ENCODE peak calls at places on chromosome 21, in six cellular contexts. One of them, this sample, is unnamed.
A peak's percentile ranks its signal among the peaks of the same experiment; 100 is the strongest.

GRCh38 chr21:27734146-27734545 is 767.3 kb upstream of the ADAMTS5 start:
- DNase-seq in CD8-positive, alpha-beta T cell: no peak
- DNase-seq in endodermal cell: no peak
- DNase-seq in HL-60: no peak
- DNase-seq in fibroblast of mammary gland: peak; percentile 35
- DNase-seq in foreskin fibroblast: peak; percentile 47
- DNase-seq in this sample: peak; percentile 87

GRCh38 chr21:26512664-26513063 is 60.4 kb downstream of the CYYR1 start:
- DNase-seq in CD8-positive, alpha-beta T cell: no peak
- DNase-seq in endodermal cell: no peak
- DNase-seq in HL-60: no peak
- DNase-seq in fibroblast of mammary gland: no peak
- DNase-seq in foreskin fibroblast: no peak
- DNase-seq in this sample: no peak

GRCh38 chr21:36747815-36748381 is 49.0 kb downstream of the SIM2 start:
- DNase-seq in CD8-positive, alpha-beta T cell: no peak
- DNase-seq in endodermal cell: peak; percentile 92
- DNase-seq in HL-60: no peak
- DNase-seq in fibroblast of mammary gland: peak; percentile 13
- DNase-seq in foreskin fibroblast: peak; percentile 73
- DNase-seq in this sample: no peak

GRCh38 chr21:38170705-38171682 is 85.8 kb upstream of the KCNJ15 start:
- DNase-seq in CD8-positive, alpha-beta T cell: no peak
- DNase-seq in endodermal cell: no peak
- DNase-seq in HL-60: no peak
- DNase-seq in fibroblast of mammary gland: peak; percentile 44
- DNase-seq in foreskin fibroblast: peak; percentile 40
- DNase-seq in this sample: peak; percentile 32

GRCh38 chr21:29181799-29182470 is 51.5 kb downstream of the MAP3K7CL start:
- DNase-seq in CD8-positive, alpha-beta T cell: no peak
- DNase-seq in endodermal cell: no peak
- DNase-seq in HL-60: no peak
- DNase-seq in fibroblast of mammary gland: peak; percentile 88
- DNase-seq in foreskin fibroblast: peak; percentile 85
- DNase-seq in this sample: peak; percentile 93

GRCh38 chr21:32991299-32991850 is 34.4 kb upstream of the OLIG2 start:
- DNase-seq in CD8-positive, alpha-beta T cell: no peak
- DNase-seq in endodermal cell: no peak
- DNase-seq in HL-60: no peak
- DNase-seq in fibroblast of mammary gland: no peak
- DNase-seq in foreskin fibroblast: no peak
- DNase-seq in this sample: no peak

GRCh38 chr21:25934771-25935224 is 200.0 kb downstream of the GABPA start:
- DNase-seq in CD8-positive, alpha-beta T cell: no peak
- DNase-seq in endodermal cell: no peak
- DNase-seq in HL-60: peak; percentile 64
- DNase-seq in fibroblast of mammary gland: peak; percentile 98
- DNase-seq in foreskin fibroblast: peak; percentile 90
- DNase-seq in this sample: peak; percentile 96

GRCh38 chr21:24259241-24259640 is 1348.0 kb downstream of the MRPL39 start:
- DNase-seq in CD8-positive, alpha-beta T cell: no peak
- DNase-seq in endodermal cell: no peak
- DNase-seq in HL-60: no peak
- DNase-seq in fibroblast of mammary gland: no peak
- DNase-seq in foreskin fibroblast: peak; percentile 1
- DNase-seq in this sample: peak; percentile 23

GRCh38 chr21:15183712-15184353 is 119.0 kb upstream of the NRIP1 start:
- DNase-seq in CD8-positive, alpha-beta T cell: no peak
- DNase-seq in endodermal cell: no peak
- DNase-seq in HL-60: no peak
- DNase-seq in fibroblast of mammary gland: no peak
- DNase-seq in foreskin fibroblast: no peak
- DNase-seq in this sample: no peak

GRCh38 chr21:36163780-36164426 is 7.3 kb downstream of the DOP1B start:
- DNase-seq in CD8-positive, alpha-beta T cell: no peak
- DNase-seq in endodermal cell: no peak
- DNase-seq in HL-60: peak; percentile 81
- DNase-seq in fibroblast of mammary gland: no peak
- DNase-seq in foreskin fibroblast: no peak
- DNase-seq in this sample: no peak

GRCh38 chr21:25273945-25274344 is 333.3 kb downstream of the MRPL39 start:
- DNase-seq in CD8-positive, alpha-beta T cell: no peak
- DNase-seq in endodermal cell: no peak
- DNase-seq in HL-60: no peak
- DNase-seq in fibroblast of mammary gland: no peak
- DNase-seq in foreskin fibroblast: no peak
- DNase-seq in this sample: no peak

GRCh38 chr21:31609081-31609480 is 50.4 kb upstream of the SOD1 start:
- DNase-seq in CD8-positive, alpha-beta T cell: no peak
- DNase-seq in endodermal cell: no peak
- DNase-seq in HL-60: no peak
- DNase-seq in fibroblast of mammary gland: no peak
- DNase-seq in foreskin fibroblast: no peak
- DNase-seq in this sample: no peak

GRCh38 chr21:38080888-38081287 is 164.6 kb upstream of the KCNJ6 start:
- DNase-seq in CD8-positive, alpha-beta T cell: no peak
- DNase-seq in endodermal cell: no peak
- DNase-seq in HL-60: no peak
- DNase-seq in fibroblast of mammary gland: no peak
- DNase-seq in foreskin fibroblast: no peak
- DNase-seq in this sample: no peak

GRCh38 chr21:32426592-32427051 is 14.1 kb downstream of the EVA1C start:
- DNase-seq in CD8-positive, alpha-beta T cell: no peak
- DNase-seq in endodermal cell: no peak
- DNase-seq in HL-60: no peak
- DNase-seq in fibroblast of mammary gland: no peak
- DNase-seq in foreskin fibroblast: peak; percentile 70
- DNase-seq in this sample: peak; percentile 78

GRCh38 chr21:36735724-36736310 is 36.9 kb downstream of the SIM2 start:
- DNase-seq in CD8-positive, alpha-beta T cell: no peak
- DNase-seq in endodermal cell: peak; percentile 34
- DNase-seq in HL-60: no peak
- DNase-seq in fibroblast of mammary gland: no peak
- DNase-seq in foreskin fibroblast: no peak
- DNase-seq in this sample: no peak

GRCh38 chr21:36337099-36337509 is 17.1 kb downstream of the MORC3 start:
- DNase-seq in CD8-positive, alpha-beta T cell: no peak
- DNase-seq in endodermal cell: no peak
- DNase-seq in HL-60: no peak
- DNase-seq in fibroblast of mammary gland: peak; percentile 83
- DNase-seq in foreskin fibroblast: peak; percentile 78
- DNase-seq in this sample: peak; percentile 43

GRCh38 chr21:30769724-30770431 is 14.7 kb upstream of the KRTAP21-1 start:
- DNase-seq in CD8-positive, alpha-beta T cell: no peak
- DNase-seq in endodermal cell: no peak
- DNase-seq in HL-60: no peak
- DNase-seq in fibroblast of mammary gland: no peak
- DNase-seq in foreskin fibroblast: no peak
- DNase-seq in this sample: no peak

GRCh38 chr21:33266784-33267135 is 593 bp downstream of the IL10RB start:
- DNase-seq in CD8-positive, alpha-beta T cell: peak; percentile 73
- DNase-seq in endodermal cell: no peak
- DNase-seq in HL-60: no peak
- DNase-seq in fibroblast of mammary gland: no peak
- DNase-seq in foreskin fibroblast: no peak
- DNase-seq in this sample: no peak

GRCh38 chr21:26655466-26655865 is 82.4 kb upstream of the CYYR1 start:
- DNase-seq in CD8-positive, alpha-beta T cell: no peak
- DNase-seq in endodermal cell: no peak
- DNase-seq in HL-60: no peak
- DNase-seq in fibroblast of mammary gland: no peak
- DNase-seq in foreskin fibroblast: no peak
- DNase-seq in this sample: no peak

GRCh38 chr21:26732442-26733221 is 112.6 kb downstream of the ADAMTS1 start:
- DNase-seq in CD8-positive, alpha-beta T cell: no peak
- DNase-seq in endodermal cell: peak; percentile 89
- DNase-seq in HL-60: no peak
- DNase-seq in fibroblast of mammary gland: peak; percentile 60
- DNase-seq in foreskin fibroblast: peak; percentile 76
- DNase-seq in this sample: peak; percentile 55

GRCh38 chr21:33364830-33365229 is 38.4 kb upstream of the IFNGR2 start:
- DNase-seq in CD8-positive, alpha-beta T cell: no peak
- DNase-seq in endodermal cell: no peak
- DNase-seq in HL-60: no peak
- DNase-seq in fibroblast of mammary gland: no peak
- DNase-seq in foreskin fibroblast: no peak
- DNase-seq in this sample: no peak

GRCh38 chr21:39611547-39612190 is 1.1 kb upstream of the B3GALT5 start:
- DNase-seq in CD8-positive, alpha-beta T cell: no peak
- DNase-seq in endodermal cell: peak; percentile 58
- DNase-seq in HL-60: no peak
- DNase-seq in fibroblast of mammary gland: no peak
- DNase-seq in foreskin fibroblast: peak; percentile 41
- DNase-seq in this sample: no peak

GRCh38 chr21:39610705-39611104 is 2.0 kb upstream of the B3GALT5 start:
- DNase-seq in CD8-positive, alpha-beta T cell: no peak
- DNase-seq in endodermal cell: peak; percentile 92
- DNase-seq in HL-60: no peak
- DNase-seq in fibroblast of mammary gland: no peak
- DNase-seq in foreskin fibroblast: no peak
- DNase-seq in this sample: peak; percentile 14

GRCh38 chr21:39616373-39616772 is 3.6 kb downstream of the B3GALT5 start:
- DNase-seq in CD8-positive, alpha-beta T cell: no peak
- DNase-seq in endodermal cell: no peak
- DNase-seq in HL-60: no peak
- DNase-seq in fibroblast of mammary gland: no peak
- DNase-seq in foreskin fibroblast: no peak
- DNase-seq in this sample: no peak

GRCh38 chr21:39613029-39613934 is 542 bp downstream of the B3GALT5 start:
- DNase-seq in CD8-positive, alpha-beta T cell: no peak
- DNase-seq in endodermal cell: peak; percentile 53
- DNase-seq in HL-60: no peak
- DNase-seq in fibroblast of mammary gland: no peak
- DNase-seq in foreskin fibroblast: peak; percentile 56
- DNase-seq in this sample: peak; percentile 33

DNA sequence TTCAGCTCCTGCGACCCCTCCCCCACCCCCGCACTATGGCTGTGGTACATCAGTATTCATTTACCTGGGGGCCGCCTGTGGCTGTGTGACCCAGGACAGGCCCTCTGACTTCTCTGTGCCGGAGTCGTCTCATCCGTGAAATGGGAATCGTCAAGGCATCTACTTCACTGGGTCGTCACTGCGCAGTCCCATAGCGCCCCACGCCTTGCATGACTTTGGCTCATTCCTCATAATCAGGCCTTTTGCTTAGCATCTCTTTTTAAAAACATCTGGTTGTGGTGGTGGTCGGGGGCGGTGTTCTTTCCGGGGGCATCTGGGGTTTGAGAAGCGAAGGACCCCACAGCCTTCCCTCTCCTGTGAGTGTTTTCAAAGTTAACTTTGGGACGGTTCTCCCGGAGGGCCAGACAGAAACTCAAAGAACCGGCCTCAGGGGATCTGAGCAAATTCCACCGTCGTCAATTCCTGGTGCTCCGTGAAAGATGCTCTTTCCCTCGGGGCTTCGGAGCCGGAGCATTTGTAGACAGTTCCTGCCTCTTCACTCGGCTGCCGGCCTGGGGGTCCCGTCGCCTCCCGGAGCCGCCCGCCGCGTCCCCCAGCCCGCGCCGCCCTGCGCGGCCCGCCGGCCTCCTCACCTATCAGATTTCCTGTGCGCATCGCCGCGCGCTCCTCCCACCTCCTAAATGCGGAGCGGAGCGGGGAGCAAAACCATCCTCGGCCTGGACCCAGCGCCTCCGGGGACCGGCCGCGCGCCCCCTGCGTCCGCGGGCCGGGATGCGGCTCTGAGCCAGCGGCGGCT is at the start of gene B3GALT5:
- DNase-seq in CD8-positive, alpha-beta T cell: no peak
- DNase-seq in endodermal cell: peak; percentile 92
- DNase-seq in HL-60: no peak
- DNase-seq in fibroblast of mammary gland: peak; percentile 16
- DNase-seq in foreskin fibroblast: peak; percentile 70
- DNase-seq in this sample: peak; percentile 32
- H3K4me3 ChIP-seq in CD8-positive, alpha-beta T cell: no peak within 1 kb of the TSS
- H3K4me3 ChIP-seq in endodermal cell: peak within 1 kb of the TSS; percentile 86
- H3K4me3 ChIP-seq in HL-60: no peak within 1 kb of the TSS
- H3K4me3 ChIP-seq in fibroblast of mammary gland: no peak within 1 kb of the TSS
- H3K4me3 ChIP-seq in foreskin fibroblast: peak within 1 kb of the TSS; percentile 53
- H3K4me3 ChIP-seq in this sample: peak within 1 kb of the TSS; percentile 52

GRCh38 chr21:44444286-44444931 is 10.9 kb upstream of the LRRC3 start:
- DNase-seq in CD8-positive, alpha-beta T cell: no peak
- DNase-seq in endodermal cell: peak; percentile 89
- DNase-seq in HL-60: no peak
- DNase-seq in fibroblast of mammary gland: no peak
- DNase-seq in foreskin fibroblast: no peak
- DNase-seq in this sample: no peak
- TF ChIP-seq CTCF in CD8-positive, alpha-beta T cell: no peak
- TF ChIP-seq CTCF in endodermal cell: peak; percentile 74
- TF ChIP-seq CTCF in HL-60: peak; percentile 4
- TF ChIP-seq CTCF in fibroblast of mammary gland: peak; percentile 21
- TF ChIP-seq CTCF in foreskin fibroblast: no peak
- TF ChIP-seq CTCF in this sample: no peak

DNA sequence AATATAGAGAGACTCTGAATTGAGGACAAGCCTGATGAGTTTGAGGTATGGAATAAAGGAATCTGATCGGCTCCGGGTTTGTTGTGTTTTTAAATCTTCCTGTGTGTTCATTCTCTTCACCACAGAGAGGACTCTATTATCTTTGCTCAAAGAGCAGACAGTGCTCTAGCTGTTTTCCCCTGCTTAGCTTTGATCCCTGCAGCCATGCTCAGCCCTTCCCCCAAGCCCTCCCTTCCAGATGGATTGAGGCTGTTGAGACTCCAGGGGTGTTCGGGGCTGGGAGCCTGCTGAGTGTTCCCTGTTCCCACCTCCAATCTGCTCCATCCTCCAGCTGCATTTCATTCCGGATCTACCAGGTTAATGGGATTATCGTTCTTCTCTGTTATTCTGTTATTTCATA is 74.2 kb upstream of the CXADR start:
- DNase-seq in CD8-positive, alpha-beta T cell: no peak
- DNase-seq in endodermal cell: peak; percentile 85
- DNase-seq in HL-60: no peak
- DNase-seq in fibroblast of mammary gland: no peak
- DNase-seq in foreskin fibroblast: no peak
- DNase-seq in this sample: peak; percentile 32
- H3K4me3 ChIP-seq in CD8-positive, alpha-beta T cell: no peak overlapping the region
- H3K4me3 ChIP-seq in endodermal cell: peak overlapping the region; percentile 50
- H3K4me3 ChIP-seq in HL-60: no peak overlapping the region
- H3K4me3 ChIP-seq in fibroblast of mammary gland: no peak overlapping the region
- H3K4me3 ChIP-seq in foreskin fibroblast: no peak overlapping the region
- H3K4me3 ChIP-seq in this sample: no peak overlapping the region

GRCh38 chr21:39525601-39526000 is 73.8 kb downstream of the SH3BGR start:
- DNase-seq in CD8-positive, alpha-beta T cell: no peak
- DNase-seq in endodermal cell: no peak
- DNase-seq in HL-60: no peak
- DNase-seq in fibroblast of mammary gland: no peak
- DNase-seq in foreskin fibroblast: no peak
- DNase-seq in this sample: no peak

GRCh38 chr21:39523930-39524329 is 72.2 kb downstream of the SH3BGR start:
- DNase-seq in CD8-positive, alpha-beta T cell: no peak
- DNase-seq in endodermal cell: no peak
- DNase-seq in HL-60: no peak
- DNase-seq in fibroblast of mammary gland: no peak
- DNase-seq in foreskin fibroblast: no peak
- DNase-seq in this sample: no peak

GRCh38 chr21:39519835-39520234 is 68.1 kb downstream of the SH3BGR start:
- DNase-seq in CD8-positive, alpha-beta T cell: no peak
- DNase-seq in endodermal cell: no peak
- DNase-seq in HL-60: no peak
- DNase-seq in fibroblast of mammary gland: no peak
- DNase-seq in foreskin fibroblast: no peak
- DNase-seq in this sample: no peak

GRCh38 chr21:39525129-39525528 is 73.4 kb downstream of the SH3BGR start:
- DNase-seq in CD8-positive, alpha-beta T cell: no peak
- DNase-seq in endodermal cell: no peak
- DNase-seq in HL-60: no peak
- DNase-seq in fibroblast of mammary gland: no peak
- DNase-seq in foreskin fibroblast: no peak
- DNase-seq in this sample: no peak

GRCh38 chr21:39523398-39523797 is 71.6 kb downstream of the SH3BGR start:
- DNase-seq in CD8-positive, alpha-beta T cell: no peak
- DNase-seq in endodermal cell: no peak
- DNase-seq in HL-60: no peak
- DNase-seq in fibroblast of mammary gland: no peak
- DNase-seq in foreskin fibroblast: peak; percentile 27
- DNase-seq in this sample: no peak
- TF ChIP-seq CTCF in CD8-positive, alpha-beta T cell: no peak
- TF ChIP-seq CTCF in endodermal cell: no peak
- TF ChIP-seq CTCF in HL-60: no peak
- TF ChIP-seq CTCF in fibroblast of mammary gland: no peak
- TF ChIP-seq CTCF in foreskin fibroblast: no peak
- TF ChIP-seq CTCF in this sample: no peak

This sample was measured in astrocyte of the spinal cord.